ENCODE peak calls at places on chromosomes 13 and 19, in four cellular contexts. One of them, this sample, is unnamed. For H3K36me3, the result is how much of the 10 kb centered on the place peaks cover.

GRCh38 chr19:4066682-4067395 is at the start of gene ZBTB7A:
- DNase-seq in adrenal gland: peak
- DNase-seq in aorta: peak
- DNase-seq in neuronal stem cell: no peak
- DNase-seq in this sample: peak

GRCh38 chr19:39296906-39297305 is 699 bp downstream of the IFNL1 start:
- DNase-seq in adrenal gland: no peak
- DNase-seq in aorta: peak
- DNase-seq in neuronal stem cell: no peak
- DNase-seq in this sample: no peak

GRCh38 chr19:52946322-52947310 is 16.1 kb downstream of the ZNF816 start:
- DNase-seq in adrenal gland: no peak
- DNase-seq in neuronal stem cell: no peak
- DNase-seq in aorta: peak
- DNase-seq in this sample: peak

GRCh38 chr19:40238775-40239174 is 12.3 kb upstream of the CCNP start:
- DNase-seq in neuronal stem cell: no peak
- DNase-seq in aorta: no peak
- DNase-seq in adrenal gland: no peak
- DNase-seq in this sample: no peak

GRCh38 chr13:94464771-94465170 is 14.7 kb downstream of the DCT start:
- DNase-seq in neuronal stem cell: no peak
- DNase-seq in adrenal gland: no peak
- DNase-seq in aorta: no peak
- DNase-seq in this sample: no peak

GRCh38 chr19:46913198-46913851 is 52.5 kb downstream of the ARHGAP35 start:
- DNase-seq in aorta: no peak
- DNase-seq in adrenal gland: peak
- DNase-seq in neuronal stem cell: no peak
- DNase-seq in this sample: no peak

GRCh38 chr13:26623125-26623524 is 65.6 kb downstream of the WASF3 start:
- DNase-seq in adrenal gland: no peak
- DNase-seq in aorta: no peak
- DNase-seq in neuronal stem cell: no peak
- DNase-seq in this sample: no peak

GRCh38 chr19:19538077-19538764 is at the start of gene CILP2:
- DNase-seq in neuronal stem cell: peak
- DNase-seq in aorta: peak
- DNase-seq in adrenal gland: no peak
- DNase-seq in this sample: peak

GRCh38 chr13:29270536-29271045 is 324.9 kb downstream of the SLC7A1 start:
- DNase-seq in aorta: no peak
- DNase-seq in adrenal gland: no peak
- DNase-seq in neuronal stem cell: no peak
- DNase-seq in this sample: no peak

GRCh38 chr19:18280247-18281081 is 958 bp downstream of the JUND start:
- DNase-seq in aorta: peak
- DNase-seq in neuronal stem cell: no peak
- DNase-seq in adrenal gland: peak
- DNase-seq in this sample: peak

GRCh38 chr13:104008571-104009435 is 942.6 kb upstream of the SLC10A2 start:
- DNase-seq in neuronal stem cell: no peak
- DNase-seq in adrenal gland: no peak
- DNase-seq in aorta: no peak
- DNase-seq in this sample: no peak

GRCh38 chr19:3443840-3444694 is 36.3 kb downstream of the SMIM24 start:
- DNase-seq in neuronal stem cell: peak
- DNase-seq in aorta: peak
- DNase-seq in adrenal gland: peak
- DNase-seq in this sample: no peak

GRCh38 chr19:35211545-35212230 is 16.9 kb downstream of the FAM187B start:
- DNase-seq in neuronal stem cell: no peak
- DNase-seq in aorta: no peak
- DNase-seq in adrenal gland: peak
- DNase-seq in this sample: peak

GRCh38 chr13:110759710-110760109 is 46.2 kb downstream of the ING1 start:
- DNase-seq in adrenal gland: no peak
- DNase-seq in neuronal stem cell: no peak
- DNase-seq in aorta: no peak
- DNase-seq in this sample: no peak

GRCh38 chr19:56905616-56906015 is 65.1 kb upstream of the PEG3 start:
- DNase-seq in adrenal gland: no peak
- DNase-seq in aorta: no peak
- DNase-seq in neuronal stem cell: no peak
- DNase-seq in this sample: no peak

GRCh38 chr19:41350735-41351338 is 2.9 kb downstream of the TGFB1 start:
- DNase-seq in aorta: no peak
- DNase-seq in adrenal gland: no peak
- DNase-seq in neuronal stem cell: no peak
- DNase-seq in this sample: no peak

GRCh38 chr13:72960114-72960513 is 98.7 kb upstream of the KLF5 start:
- DNase-seq in neuronal stem cell: no peak
- DNase-seq in aorta: no peak
- DNase-seq in adrenal gland: no peak
- DNase-seq in this sample: no peak

GRCh38 chr13:39266426-39266825 is 228.2 kb downstream of the NHLRC3 start:
- DNase-seq in neuronal stem cell: no peak
- DNase-seq in aorta: no peak
- DNase-seq in adrenal gland: no peak
- DNase-seq in this sample: no peak

GRCh38 chr19:42132851-42133528 is 744 bp upstream of the POU2F2 start:
- DNase-seq in adrenal gland: peak
- DNase-seq in aorta: peak
- DNase-seq in neuronal stem cell: peak
- DNase-seq in this sample: peak

GRCh38 chr13:81409284-81409683 is 1068.4 kb upstream of the SPRY2 start:
- DNase-seq in adrenal gland: no peak
- DNase-seq in aorta: no peak
- DNase-seq in neuronal stem cell: no peak
- DNase-seq in this sample: no peak

GRCh38 chr19:4722671-4723464 is 774 bp downstream of the DPP9 start:
- DNase-seq in neuronal stem cell: no peak
- DNase-seq in aorta: peak
- DNase-seq in adrenal gland: peak
- DNase-seq in this sample: no peak

GRCh38 chr19:32824906-32825608 is 44.5 kb downstream of the SLC7A9 start:
- DNase-seq in aorta: no peak
- DNase-seq in adrenal gland: no peak
- DNase-seq in neuronal stem cell: peak
- DNase-seq in this sample: no peak

GRCh38 chr19:39941615-39942507 is 7.4 kb upstream of the FCGBP start:
- DNase-seq in aorta: no peak
- DNase-seq in adrenal gland: no peak
- DNase-seq in neuronal stem cell: peak
- DNase-seq in this sample: no peak

GRCh38 chr13:80033286-80033685 is 307.6 kb downstream of the SPRY2 start:
- DNase-seq in neuronal stem cell: no peak
- DNase-seq in adrenal gland: no peak
- DNase-seq in aorta: no peak
- DNase-seq in this sample: no peak

GRCh38 chr13:76116931-76117330 is 480.8 kb downstream of the LMO7 start:
- DNase-seq in adrenal gland: no peak
- DNase-seq in aorta: no peak
- DNase-seq in neuronal stem cell: no peak
- DNase-seq in this sample: no peak

GRCh38 chr19:22422220-22422619 is at the start of gene ZNF98:
- DNase-seq in adrenal gland: peak
- DNase-seq in neuronal stem cell: no peak
- DNase-seq in aorta: peak
- DNase-seq in this sample: peak

GRCh38 chr13:106318941-106319411 is 216.5 kb downstream of the EFNB2 start:
- DNase-seq in neuronal stem cell: no peak
- DNase-seq in adrenal gland: no peak
- DNase-seq in aorta: no peak
- DNase-seq in this sample: no peak

GRCh38 chr19:17703823-17704463 is 15.3 kb upstream of the MAP1S start:
- DNase-seq in adrenal gland: peak
- DNase-seq in aorta: peak
- DNase-seq in neuronal stem cell: no peak
- DNase-seq in this sample: no peak

GRCh38 chr19:19372656-19373416 is 32.6 kb upstream of the GATAD2A start:
- DNase-seq in adrenal gland: peak
- DNase-seq in neuronal stem cell: no peak
- DNase-seq in aorta: no peak
- DNase-seq in this sample: peak

GRCh38 chr19:41431426-41432386 is 4.5 kb upstream of the B3GNT8 start:
- DNase-seq in neuronal stem cell: no peak
- DNase-seq in aorta: no peak
- DNase-seq in adrenal gland: peak
- DNase-seq in this sample: peak

DNA sequence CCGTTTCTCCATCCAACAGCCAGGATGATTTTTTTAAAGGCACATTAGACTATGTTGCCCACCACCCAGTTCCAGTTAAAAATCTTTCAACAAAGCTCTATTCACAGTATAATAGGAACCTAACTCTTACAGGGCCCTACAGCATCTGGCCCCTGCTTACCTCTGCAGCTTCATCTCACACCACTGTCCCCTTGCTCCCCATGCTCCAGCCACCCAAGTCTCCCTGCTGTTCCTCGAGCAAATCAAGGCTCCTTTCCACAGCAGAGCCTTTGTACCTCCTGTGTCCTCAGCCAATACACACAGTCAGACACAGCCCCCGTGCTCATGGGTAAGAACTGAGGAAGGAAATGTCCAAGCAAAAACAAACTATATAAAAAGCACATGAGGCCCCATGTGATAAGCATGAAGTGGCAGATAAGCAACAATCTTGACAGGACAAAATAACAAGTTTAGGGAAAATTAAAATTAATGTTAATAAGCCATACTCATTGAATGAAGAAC is 67.5 kb downstream of the TSC22D1 start:
- DNase-seq in adrenal gland: no peak
- DNase-seq in aorta: no peak
- DNase-seq in neuronal stem cell: no peak
- DNase-seq in this sample: no peak
- H3K27ac ChIP-seq in adrenal gland: no peak
- H3K27ac ChIP-seq in aorta: no peak
- H3K27ac ChIP-seq in neuronal stem cell: no peak
- H3K27ac ChIP-seq in this sample: no peak

DNA sequence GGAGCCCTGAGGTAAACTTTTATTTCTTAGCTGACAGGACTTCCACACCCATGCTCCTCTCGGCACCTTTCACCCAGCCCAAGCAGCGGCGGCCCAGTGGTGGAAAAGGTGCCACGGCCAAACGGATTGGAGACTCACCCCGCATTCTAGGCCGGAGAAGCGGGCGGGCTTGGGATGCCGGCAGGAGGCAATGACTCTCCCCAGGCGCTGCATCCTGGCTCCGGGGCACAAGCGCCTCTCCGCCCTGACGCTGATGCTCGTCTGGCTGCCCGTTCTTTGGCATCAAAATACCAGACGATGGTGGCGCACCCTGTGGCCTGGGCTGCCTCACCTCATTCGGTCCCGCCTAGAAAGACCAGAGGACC is 6.7 kb upstream of the ZNF606 start:
- DNase-seq in aorta: no peak
- DNase-seq in adrenal gland: no peak
- DNase-seq in neuronal stem cell: no peak
- DNase-seq in this sample: no peak
- H3K4me3 ChIP-seq in aorta: no peak
- H3K4me3 ChIP-seq in adrenal gland: peak
- H3K4me3 ChIP-seq in neuronal stem cell: peak
- H3K4me3 ChIP-seq in this sample: peak

GRCh38 chr13:34779171-34779570 is 162.9 kb upstream of the NBEA start:
- DNase-seq in neuronal stem cell: no peak
- DNase-seq in aorta: no peak
- DNase-seq in adrenal gland: no peak
- DNase-seq in this sample: no peak
- H3K36me3 ChIP-seq in neuronal stem cell: under half
- H3K36me3 ChIP-seq in aorta: under half
- H3K36me3 ChIP-seq in adrenal gland: under half
- H3K36me3 ChIP-seq in this sample: under half

DNA sequence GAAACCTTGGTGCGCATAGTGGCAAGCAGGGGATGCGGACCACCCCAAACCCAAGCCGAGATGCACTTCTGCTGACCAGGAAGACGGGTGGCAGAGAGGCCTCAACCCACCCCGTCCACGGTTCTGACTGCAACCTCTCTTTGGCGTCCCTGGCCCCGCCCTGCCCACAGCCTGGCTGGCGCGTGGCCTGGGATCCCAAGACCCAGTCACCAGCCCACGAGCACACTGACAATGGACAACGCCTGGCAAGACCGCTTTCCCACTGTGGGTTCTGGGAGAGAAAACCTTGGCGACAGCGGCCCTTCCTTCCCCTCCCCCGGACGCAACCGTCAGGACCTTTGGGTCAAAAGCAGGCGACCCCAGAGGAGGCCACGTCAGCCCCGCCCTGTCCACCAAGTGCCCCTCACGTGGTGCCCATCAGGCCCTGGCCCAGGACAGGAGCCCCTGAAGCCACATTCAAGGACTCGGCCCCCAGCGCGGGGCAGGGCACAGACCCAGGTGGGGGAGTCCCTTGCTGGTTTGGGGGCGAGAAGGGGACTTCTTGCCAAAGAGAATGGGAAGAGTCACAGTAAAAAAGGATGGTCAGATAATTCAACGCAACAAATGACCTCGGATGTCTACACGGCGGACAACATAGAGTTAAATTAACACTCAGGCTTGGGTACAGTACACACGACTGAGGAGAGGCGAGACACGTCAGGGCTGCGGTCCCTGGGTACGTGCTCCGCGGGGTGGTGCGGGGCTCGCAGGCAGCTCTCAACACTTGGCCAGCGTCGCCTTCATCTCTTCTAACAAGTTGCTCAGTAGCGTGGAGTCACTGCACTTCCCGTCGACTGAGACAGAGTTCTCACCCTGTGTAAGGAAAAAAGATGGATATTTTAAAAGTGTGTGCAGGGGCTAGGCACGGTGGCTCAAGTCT is 5.0 kb downstream of the IZUMO4 start:
- DNase-seq in aorta: no peak
- DNase-seq in adrenal gland: no peak
- DNase-seq in neuronal stem cell: no peak
- DNase-seq in this sample: no peak
- H3K27ac ChIP-seq in aorta: no peak
- H3K27ac ChIP-seq in adrenal gland: no peak
- H3K27ac ChIP-seq in neuronal stem cell: no peak
- H3K27ac ChIP-seq in this sample: no peak

This sample was measured in psoas muscle.